ENCODE peak calls at places on chromosomes 5 and 9, in five cellular contexts. I is adrenal gland, M is heart left ventricle, J is A549, F is neural progenitor cell. P is an unnamed sample.

GRCh38 chr5:75152861-75153260 is 83.8 kb downstream of the ANKRD31 start:
- DNase-seq in M (no peak), F (no peak), J (no peak), I (no peak), P (no peak)

GRCh38 chr9:37036237-37037136 is 2.4 kb upstream of the PAX5 start:
- DNase-seq in F (peak; percentile 72), I (peak; percentile 61), M (peak; percentile 42), J (no peak), P (peak; percentile 64)

GRCh38 chr5:155019601-155020226 is 6.2 kb downstream of the KIF4B start:
- DNase-seq in J (no peak), M (no peak), F (no peak), I (no peak), P (no peak)

GRCh38 chr5:15645776-15646175 is 145.8 kb downstream of the FBXL7 start:
- DNase-seq in I (no peak), J (no peak), F (no peak), M (no peak), P (no peak)

GRCh38 chr9:129624168-129624759 is 1.7 kb upstream of the NTMT1 start:
- DNase-seq in I (no peak), M (peak; percentile 7), J (peak; percentile 79), F (peak; percentile 83), P (peak; percentile 76)

GRCh38 chr9:115400801-115401200 is 282.8 kb upstream of the TNC start:
- DNase-seq in F (no peak), J (no peak), M (no peak), I (no peak), P (no peak)

GRCh38 chr5:112657804-112658203 is 79.9 kb upstream of the APC start:
- DNase-seq in F (no peak), J (no peak), M (no peak), I (no peak), P (no peak)

GRCh38 chr9:88742483-88742882 is 207.5 kb downstream of the NXNL2 start:
- DNase-seq in I (peak; percentile 19), M (peak; percentile 46), J (no peak), F (no peak), P (no peak)

GRCh38 chr9:374726-375125 is 160.1 kb downstream of the DOCK8 start:
- DNase-seq in I (no peak), M (no peak), F (no peak), J (no peak), P (no peak)

GRCh38 chr5:77770293-77771005 is 5.7 kb downstream of the TBCA start:
- DNase-seq in M (no peak), J (no peak), F (no peak), I (no peak), P (no peak)

GRCh38 chr5:116343961-116344360 is 230.7 kb downstream of the SEMA6A start:
- DNase-seq in I (no peak), M (peak; percentile 33), J (no peak), F (peak; percentile 34), P (no peak)

GRCh38 chr9:110745656-110746055 is 77.1 kb downstream of the MUSK start:
- DNase-seq in M (no peak), J (no peak), F (no peak), I (no peak), P (no peak)

GRCh38 chr5:56700711-56701110 is 114.6 kb upstream of the MAP3K1 start:
- DNase-seq in M (no peak), J (no peak), I (no peak), F (no peak), P (no peak)

GRCh38 chr5:158429564-158429963 is 570.6 kb upstream of the CLINT1 start:
- DNase-seq in J (no peak), F (no peak), I (no peak), M (no peak), P (no peak)

GRCh38 chr9:138083873-138084272 is 206.3 kb downstream of the CACNA1B start:
- DNase-seq in I (no peak), F (no peak), J (no peak), M (no peak), P (no peak)

GRCh38 chr5:109053995-109054417 is 306.3 kb downstream of the FER start:
- DNase-seq in I (no peak), F (no peak), M (no peak), J (no peak), P (no peak)

GRCh38 chr5:36028816-36029465 is 37.7 kb downstream of the UGT3A2 start:
- DNase-seq in I (no peak), F (no peak), M (no peak), J (no peak), P (no peak)

GRCh38 chr5:38532165-38532669 is 24.2 kb downstream of the LIFR start:
- DNase-seq in F (peak; percentile 66), I (no peak), M (no peak), J (no peak), P (no peak)

GRCh38 chr5:74325866-74326265 is 314.7 kb downstream of the ENC1 start:
- DNase-seq in I (no peak), F (no peak), J (no peak), M (no peak), P (no peak)

GRCh38 chr5:24621809-24622208 is 23.0 kb downstream of the CDH10 start:
- DNase-seq in M (peak; percentile 62), F (no peak), I (no peak), J (no peak), P (peak; percentile 62)

GRCh38 chr9:72904267-72905093 is 48.4 kb downstream of the ALDH1A1 start:
- DNase-seq in M (no peak), I (no peak), J (no peak), F (no peak), P (no peak)

DNA sequence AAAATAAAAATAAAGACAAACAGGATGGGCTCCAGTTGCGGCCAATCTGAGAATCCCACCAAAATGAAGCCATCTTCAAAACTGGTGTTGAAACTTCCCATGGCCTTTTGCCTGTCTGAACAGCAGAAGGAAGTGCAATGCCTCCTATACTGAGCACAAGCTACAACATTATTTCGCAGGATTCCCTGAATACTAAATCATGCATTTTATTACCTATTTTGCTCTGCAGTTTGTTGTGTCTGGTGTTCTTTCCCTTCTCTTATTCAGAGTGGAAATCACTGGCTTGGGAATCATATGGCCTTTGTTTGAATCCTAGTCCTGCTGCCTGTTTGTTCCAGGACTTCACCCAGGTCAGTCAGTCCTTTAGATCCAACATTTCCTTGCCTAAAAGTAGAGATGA is at the start of gene OR2Y1:
- DNase-seq in F (no peak), J (no peak), M (no peak), I (no peak), P (no peak)
- H3K27ac ChIP-seq in F (no peak within 1 kb of the TSS), J (no peak within 1 kb of the TSS), M (no peak within 1 kb of the TSS), I (no peak within 1 kb of the TSS), P (no peak within 1 kb of the TSS)

GRCh38 chr9:108655818-108656217 is 200.0 kb downstream of the ACTL7B start:
- DNase-seq in I (no peak), M (no peak), F (no peak), J (no peak), P (no peak)
- H3K4me1 ChIP-seq in I (no peaks in the 10 kb centered on the region), M (no peaks in the 10 kb centered on the region), F (no peaks in the 10 kb centered on the region), J (no peaks in the 10 kb centered on the region), P (peaks cover 6% of the 10 kb centered on the region)

GRCh38 chr5:160231789-160232342 is 2.6 kb downstream of the FABP6 start:
- DNase-seq in M (no peak), I (no peak), J (no peak), F (no peak), P (no peak)
- H3K27ac ChIP-seq in M (no peak overlapping the region), I (peak overlapping the region; percentile 72), J (no peak overlapping the region), F (no peak overlapping the region), P (no peak overlapping the region)

GRCh38 chr9:78010419-78010818 is 21.2 kb downstream of the GNAQ start:
- DNase-seq in F (no peak), J (no peak), M (no peak), I (no peak), P (no peak)
- H3K4me1 ChIP-seq in F (peaks cover 1% of the 10 kb centered on the region), J (peaks cover 30% of the 10 kb centered on the region), M (peaks cover 12% of the 10 kb centered on the region), I (peaks cover 18% of the 10 kb centered on the region), P (peaks cover 34% of the 10 kb centered on the region)

GRCh38 chr9:17587113-17587512 is 8.2 kb downstream of the SH3GL2 start:
- DNase-seq in J (no peak), M (no peak), F (no peak), I (no peak), P (no peak)
- H3K27ac ChIP-seq in J (no peak overlapping the region), M (no peak overlapping the region), F (no peak overlapping the region), I (no peak overlapping the region), P (no peak overlapping the region)

GRCh38 chr9:134406366-134407122 is 80.3 kb downstream of the RXRA start:
- DNase-seq in I (peak; percentile 50), F (no peak), M (no peak), J (peak; percentile 64), P (no peak)
- H3K4me1 ChIP-seq in I (peaks cover 49% of the 10 kb centered on the region), F (peaks cover 8% of the 10 kb centered on the region), M (peaks cover 88% of the 10 kb centered on the region), J (peaks cover 79% of the 10 kb centered on the region), P (peaks cover 100% of the 10 kb centered on the region)

GRCh38 chr5:175653763-175654162 is 4.1 kb upstream of the HRH2 start:
- DNase-seq in J (no peak), I (no peak), F (no peak), M (no peak), P (no peak)
- H3K27ac ChIP-seq in J (no peak overlapping the region), I (no peak overlapping the region), F (no peak overlapping the region), M (peak overlapping the region; percentile 34), P (no peak overlapping the region)

GRCh38 chr9:82168585-82168984 is 180.0 kb downstream of the SPATA31D1 start:
- DNase-seq in F (no peak), J (no peak), M (no peak), I (no peak), P (no peak)
- H3K4me1 ChIP-seq in F (peaks cover 15% of the 10 kb centered on the region), J (no peaks in the 10 kb centered on the region), M (no peaks in the 10 kb centered on the region), I (no peaks in the 10 kb centered on the region), P (peaks cover 16% of the 10 kb centered on the region)

GRCh38 chr5:6586647-6587042 is 46.2 kb downstream of the NSUN2 start:
- DNase-seq in F (no peak), M (no peak), I (no peak), J (no peak), P (no peak)
- H3K27ac ChIP-seq in F (no peak overlapping the region), M (no peak overlapping the region), I (no peak overlapping the region), J (no peak overlapping the region), P (no peak overlapping the region)

P was measured in suprapubic skin.